ENCODE peak calls at places on chromosomes 6 and 20, in ten cellular contexts. K, O, Y, E, M, G, X, F, L and Q are unnamed samples.

GRCh38 chr20:44526129-44526528 is 4.3 kb upstream of the SERINC3 start:
- DNase-seq in K (peak), O (no peak), Y (no peak), E (no peak), M (no peak), G (no peak), X (no peak), F (no peak), L (no peak), Q (peak)

GRCh38 chr20:36544134-36545018 is 3.1 kb downstream of the MYL9 start:
- DNase-seq in K (no peak), O (no peak), Y (no peak), E (no peak), M (peak), G (no peak), X (no peak), F (no peak), L (no peak), Q (no peak)

GRCh38 chr20:61355096-61355495 is 103.0 kb downstream of the CDH4 start:
- DNase-seq in K (no peak), O (no peak), Y (no peak), E (no peak), M (no peak), G (no peak), X (no peak), F (peak), L (no peak), Q (no peak)

GRCh38 chr6:80235647-80236046 is 129.2 kb downstream of the BCKDHB start:
- DNase-seq in K (no peak), O (no peak), Y (no peak), E (no peak), M (no peak), G (no peak), X (no peak), F (no peak), L (no peak), Q (no peak)

GRCh38 chr6:63597142-63598000 is 25.1 kb downstream of the LOC128125822 start:
- DNase-seq in K (no peak), O (no peak), Y (no peak), E (no peak), M (no peak), G (no peak), X (no peak), F (no peak), L (no peak), Q (no peak)

GRCh38 chr6:72709436-72709835 is 87.6 kb downstream of the KCNQ5 start:
- DNase-seq in K (no peak), O (no peak), Y (no peak), E (no peak), M (no peak), G (no peak), X (no peak), F (no peak), L (no peak), Q (no peak)

GRCh38 chr6:30837870-30838269 is 46.4 kb upstream of the DDR1 start:
- DNase-seq in K (no peak), O (no peak), Y (no peak), E (no peak), M (no peak), G (no peak), X (no peak), F (no peak), L (no peak), Q (no peak)

GRCh38 chr6:122838060-122838780 is 49.2 kb downstream of the SMPDL3A start:
- DNase-seq in K (peak), O (no peak), Y (no peak), E (no peak), M (no peak), G (no peak), X (no peak), F (no peak), L (no peak), Q (no peak)

GRCh38 chr20:32752458-32753250 is 9.4 kb upstream of the COMMD7 start:
- DNase-seq in K (no peak), O (no peak), Y (no peak), E (no peak), M (no peak), G (no peak), X (no peak), F (no peak), L (no peak), Q (peak)

GRCh38 chr20:23507346-23507745 is 16.4 kb downstream of the CST8 start:
- DNase-seq in K (peak), O (no peak), Y (no peak), E (no peak), M (no peak), G (no peak), X (no peak), F (no peak), L (no peak), Q (no peak)

GRCh38 chr6:56043076-56043475 is 167.7 kb upstream of the BMP5 start:
- DNase-seq in K (no peak), O (no peak), Y (no peak), E (no peak), M (no peak), G (no peak), X (no peak), F (no peak), L (no peak), Q (no peak)

GRCh38 chr6:31083742-31084354 is 28.5 kb downstream of the C6orf15 start:
- DNase-seq in K (peak), O (no peak), Y (no peak), E (peak), M (peak), G (no peak), X (no peak), F (peak), L (no peak), Q (peak)

GRCh38 chr6:37807656-37808055 is 11.9 kb upstream of the ZFAND3 start:
- DNase-seq in K (no peak), O (no peak), Y (no peak), E (no peak), M (no peak), G (no peak), X (no peak), F (peak), L (no peak), Q (no peak)

GRCh38 chr6:138485586-138486248 is 13.6 kb downstream of the NHSL1 start:
- DNase-seq in K (no peak), O (no peak), Y (no peak), E (no peak), M (no peak), G (no peak), X (no peak), F (no peak), L (no peak), Q (no peak)

GRCh38 chr20:62073323-62073722 is 7.6 kb upstream of the TAF4 start:
- DNase-seq in K (no peak), O (no peak), Y (no peak), E (no peak), M (no peak), G (no peak), X (no peak), F (no peak), L (no peak), Q (no peak)

GRCh38 chr6:11675610-11676009 is 103.0 kb downstream of the ADTRP start:
- DNase-seq in K (no peak), O (no peak), Y (no peak), E (no peak), M (no peak), G (no peak), X (no peak), F (no peak), L (no peak), Q (peak)

GRCh38 chr6:169174516-169175359 is 78.9 kb downstream of the THBS2 start:
- DNase-seq in K (no peak), O (no peak), Y (no peak), E (no peak), M (no peak), G (no peak), X (no peak), F (no peak), L (no peak), Q (no peak)

GRCh38 chr6:54135665-54136370 is 24.6 kb downstream of the MLIP start:
- DNase-seq in K (peak), O (peak), Y (no peak), E (no peak), M (no peak), G (no peak), X (no peak), F (no peak), L (no peak), Q (no peak)

GRCh38 chr6:125793280-125793679 is 2.5 kb downstream of the NCOA7 start:
- DNase-seq in K (no peak), O (no peak), Y (no peak), E (no peak), M (peak), G (no peak), X (no peak), F (no peak), L (no peak), Q (no peak)

GRCh38 chr6:105573138-105573537 is 170.3 kb upstream of the PREP start:
- DNase-seq in K (no peak), O (no peak), Y (no peak), E (no peak), M (no peak), G (no peak), X (no peak), F (no peak), L (no peak), Q (no peak)

GRCh38 chr6:125546827-125547226 is 202.6 kb upstream of the HEY2 start:
- DNase-seq in K (peak), O (peak), Y (no peak), E (no peak), M (no peak), G (no peak), X (no peak), F (no peak), L (no peak), Q (peak)

GRCh38 chr6:75493400-75494064 is at the start of gene FILIP1:
- DNase-seq in K (no peak), O (no peak), Y (no peak), E (no peak), M (peak), G (no peak), X (no peak), F (peak), L (peak), Q (no peak)
- TF ChIP-seq POLR2A in K (no peak), O (no peak), Y (peak), E (no peak), M (no peak), G (peak), X (no peak), F (no peak), L (peak), Q (no peak)

DNA sequence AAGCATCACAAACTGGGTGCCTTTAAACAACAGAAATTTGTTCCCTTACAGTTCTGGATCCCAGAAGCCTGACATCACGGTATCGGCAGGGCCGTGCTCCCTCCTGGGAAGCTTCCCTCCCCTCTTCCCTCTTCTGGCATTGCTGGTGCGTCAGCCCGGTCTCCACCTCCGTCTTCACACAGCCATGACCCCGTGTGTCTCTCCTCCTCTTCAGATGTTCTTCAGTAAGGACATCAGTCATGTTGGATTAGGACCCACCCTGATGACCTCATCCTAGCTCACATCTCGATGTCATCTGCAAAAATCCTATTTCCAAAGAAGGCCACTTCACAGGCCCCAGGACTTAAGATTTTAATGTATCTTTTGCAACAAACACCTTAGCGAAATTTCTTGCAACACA is 38.4 kb upstream of the TBXT start:
- DNase-seq in K (no peak), O (no peak), Y (no peak), E (no peak), M (no peak), G (no peak), X (no peak), F (no peak), L (no peak), Q (no peak)
- TF ChIP-seq POLR2A in K (no peak), O (no peak), Y (no peak), E (no peak), M (no peak), G (no peak), X (no peak), F (no peak), L (no peak), Q (no peak)

GRCh38 chr6:112253842-112254816 is at the start of gene LAMA4:
- DNase-seq in K (no peak), O (peak), Y (no peak), E (peak), M (peak), G (peak), X (no peak), F (peak), L (peak), Q (no peak)
- TF ChIP-seq POLR2A in K (no peak), O (peak), Y (peak), E (no peak), M (peak), G (peak), X (peak), F (no peak), L (peak), Q (no peak)

DNA sequence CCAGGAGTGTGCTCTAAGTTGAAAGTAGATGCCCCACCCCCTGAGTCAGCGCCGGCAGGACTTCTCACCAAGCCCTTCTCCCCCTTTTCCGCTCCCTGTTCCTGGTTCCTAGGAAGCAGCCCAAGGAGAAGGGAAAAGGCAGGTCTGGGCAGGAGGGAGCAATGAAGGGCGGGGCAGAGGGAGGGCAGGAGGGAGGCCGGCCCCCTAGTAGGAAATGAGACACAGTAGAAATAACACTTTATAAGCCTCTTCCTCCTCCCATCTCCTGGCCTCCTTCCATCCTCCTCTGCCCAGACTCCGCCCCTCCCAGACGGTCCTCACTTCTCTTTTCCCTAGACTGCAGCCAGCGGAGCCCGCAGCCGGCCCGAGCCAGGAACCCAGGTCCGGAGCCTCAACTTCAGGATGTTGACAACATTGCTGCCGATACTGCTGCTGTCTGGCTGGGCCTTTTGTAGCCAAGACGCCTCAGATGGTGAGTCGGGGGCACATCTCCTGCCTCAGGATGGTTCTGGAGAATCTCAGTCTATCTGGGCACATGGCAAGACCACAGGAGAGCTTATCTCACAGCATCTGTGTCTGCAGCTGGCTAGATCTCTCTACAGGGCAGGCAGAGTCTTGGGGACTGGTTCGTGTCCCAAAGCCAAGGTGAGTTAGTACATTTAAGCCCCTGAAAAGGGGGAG is at the start of gene PROCR:
- DNase-seq in K (no peak), O (peak), Y (peak), E (peak), M (peak), G (peak), X (peak), F (peak), L (peak), Q (peak)
- TF ChIP-seq POLR2A in K (no peak), O (no peak), Y (no peak), E (no peak), M (no peak), G (no peak), X (no peak), F (no peak), L (no peak), Q (no peak)

GRCh38 chr20:63536241-63536977 is 767 bp downstream of the PTK6 start:
- DNase-seq in K (no peak), O (no peak), Y (no peak), E (peak), M (no peak), G (no peak), X (no peak), F (no peak), L (peak), Q (peak)

GRCh38 chr20:63539092-63539430 is 1.9 kb upstream of the PTK6 start:
- DNase-seq in K (no peak), O (no peak), Y (no peak), E (no peak), M (no peak), G (no peak), X (no peak), F (no peak), L (no peak), Q (no peak)

GRCh38 chr20:63536997-63537524 is at the start of gene PTK6:
- DNase-seq in K (no peak), O (peak), Y (no peak), E (peak), M (no peak), G (no peak), X (no peak), F (no peak), L (peak), Q (no peak)

GRCh38 chr20:63538204-63539091 is 1.3 kb upstream of the PTK6 start:
- DNase-seq in K (peak), O (no peak), Y (no peak), E (peak), M (no peak), G (no peak), X (peak), F (no peak), L (no peak), Q (no peak)

DNA sequence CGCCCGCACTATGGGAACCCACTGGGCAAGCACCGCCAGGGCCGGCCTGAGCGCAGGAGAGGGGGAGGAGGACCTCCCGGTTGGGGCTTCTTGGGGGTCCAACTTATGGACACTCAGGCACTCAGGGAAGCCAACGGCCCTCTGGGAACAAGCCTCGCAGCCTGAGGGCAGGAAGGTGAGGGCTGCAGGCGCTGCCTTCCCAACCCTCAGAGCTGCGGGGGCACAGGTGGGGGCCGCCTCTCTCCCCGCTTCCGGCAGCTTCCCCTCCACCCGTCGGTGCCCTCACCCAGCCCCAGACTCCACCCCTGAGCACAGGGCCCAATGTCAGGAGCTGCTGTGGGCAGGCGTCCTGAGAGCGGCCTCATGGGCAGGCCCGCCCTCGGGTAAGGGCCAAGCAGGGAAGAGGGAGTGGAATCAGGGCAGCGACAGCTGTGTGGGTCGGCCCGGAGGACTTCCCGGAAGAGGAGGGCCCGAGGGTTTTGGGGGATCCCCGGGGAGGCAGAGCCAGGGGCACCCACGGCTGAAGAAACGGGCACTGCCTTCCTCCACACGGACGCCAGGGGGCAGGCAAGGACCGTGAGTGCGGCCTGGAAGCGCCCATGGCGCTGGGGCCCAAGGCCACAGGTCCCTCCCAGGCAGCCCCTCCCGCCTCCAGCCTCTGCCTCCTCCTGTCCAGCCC is 488 bp upstream of the PTK6 start:
- DNase-seq in K (peak), O (peak), Y (peak), E (peak), M (peak), G (peak), X (peak), F (peak), L (peak), Q (peak)
- TF ChIP-seq POLR2A in K (no peak), O (peak), Y (no peak), E (no peak), M (no peak), G (no peak), X (peak), F (no peak), L (no peak), Q (peak)

GRCh38 chr6:159968295-159969203 is at the start of gene IGF2R:
- DNase-seq in K (peak), O (peak), Y (peak), E (peak), M (peak), G (peak), X (peak), F (peak), L (peak), Q (peak)
- TF ChIP-seq POLR2A in K (peak), O (peak), Y (peak), E (no peak), M (peak), G (peak), X (peak), F (peak), L (peak), Q (peak)

DNA sequence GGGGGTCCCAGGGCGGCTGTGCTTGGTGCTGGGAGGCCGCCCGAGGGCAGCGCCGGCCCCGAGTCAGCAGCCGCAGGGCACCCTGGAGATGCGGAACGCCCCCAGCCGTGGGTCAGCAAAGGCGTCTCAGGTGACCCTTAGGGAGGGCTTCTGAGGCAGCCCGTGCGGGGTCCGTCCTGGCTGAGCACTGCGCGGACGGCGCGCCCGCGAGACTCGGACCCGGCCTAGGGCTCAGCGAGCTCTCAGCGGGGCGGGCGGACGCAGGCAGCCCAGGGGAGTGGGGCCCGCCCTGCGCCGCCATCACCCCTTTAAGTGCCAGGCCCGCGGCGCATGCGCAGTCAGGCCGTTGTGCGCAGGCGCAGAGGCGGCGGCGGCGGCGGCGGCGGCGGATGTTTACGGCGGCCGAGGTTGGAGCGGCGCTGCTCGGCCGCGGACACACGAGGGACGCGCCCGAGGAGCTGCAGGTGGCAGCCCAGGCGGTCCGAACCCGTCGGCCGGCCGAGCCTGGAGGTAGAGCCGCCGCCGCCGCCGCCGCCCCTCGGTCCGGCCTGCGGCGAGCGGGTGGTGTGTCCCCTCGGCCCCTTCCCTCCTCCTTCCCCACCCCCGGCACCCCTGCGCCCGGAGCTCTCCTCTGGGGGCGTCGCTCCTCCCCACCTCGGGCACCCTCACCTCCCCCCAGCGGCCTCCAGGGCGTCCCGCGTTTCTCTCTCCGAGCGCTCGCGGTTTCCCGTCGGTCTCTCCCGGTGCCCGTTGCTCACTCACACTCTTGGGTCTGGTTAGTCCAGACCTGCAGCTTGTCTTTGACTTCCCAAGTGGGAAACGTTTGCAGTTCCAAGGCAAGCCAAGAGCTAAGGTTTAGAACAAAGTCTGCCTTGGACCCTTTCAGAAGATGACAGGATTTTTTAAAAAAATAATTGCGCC is at the start of gene PCMTD2:
- DNase-seq in K (peak), O (peak), Y (peak), E (peak), M (peak), G (peak), X (peak), F (peak), L (peak), Q (peak)
- TF ChIP-seq POLR2A in K (peak), O (peak), Y (peak), E (no peak), M (peak), G (no peak), X (peak), F (no peak), L (peak), Q (peak)